ENCODE peak calls at places on chromosomes 5 and 9, in five cellular contexts. Z is iPS DF 6.9; G is AG04450; F is nucleus accumbens; N is stimulated activated CD4-positive, alpha-beta T cell treated with anti-CD3 and anti-CD28 coated beads, Interleukin-4, amount 100 ng/mL, for 24 hours. R is an unnamed sample.

GRCh38 chr9:86413966-86414880 is 60.0 kb upstream of the TUT7 start:
- DNase-seq in Z (no peak), G (no peak), F (no peak), N (no peak), R (no peak)

GRCh38 chr9:124040935-124041816 is 29.6 kb downstream of the LHX2 start:
- DNase-seq in Z (no peak), G (no peak), F (no peak), N (peak; percentile 33), R (no peak)

GRCh38 chr9:123669355-123669754 is 260.6 kb downstream of the DENND1A start:
- DNase-seq in Z (no peak), G (no peak), F (no peak), N (no peak), R (no peak)

GRCh38 chr9:35110327-35110758 is 5.3 kb downstream of the ATOSB start:
- DNase-seq in Z (no peak), G (no peak), F (peak; percentile 69), N (no peak), R (no peak)

GRCh38 chr9:113587471-113588031 is 124.0 kb downstream of the RGS3 start:
- DNase-seq in Z (no peak), G (no peak), F (no peak), N (no peak), R (no peak)

GRCh38 chr9:80134487-80134886 is 562.7 kb downstream of the TLE4 start:
- DNase-seq in Z (no peak), G (no peak), F (no peak), N (no peak), R (no peak)

GRCh38 chr5:79499640-79500273 is 14.2 kb downstream of the HOMER1 start:
- DNase-seq in Z (no peak), G (no peak), F (no peak), N (no peak), R (no peak)

GRCh38 chr5:73587923-73588322 is 22.4 kb downstream of the UTP15 start:
- DNase-seq in Z (no peak), G (no peak), F (no peak), N (no peak), R (no peak)

GRCh38 chr9:130305381-130305780 is 39.8 kb downstream of the HMCN2 start:
- DNase-seq in Z (no peak), G (no peak), F (no peak), N (no peak), R (no peak)

R was measured in astrocyte of the cerebellum.